ENCODE peak calls at places on chromosomes 1 and 21, in five cellular contexts. N is left ventricle myocardium inferior, S is pancreas, Z is foreskin fibroblast, J is GM06990. K is an unnamed sample.
A peak's percentile ranks its signal among the peaks of the same experiment; 100 is the strongest.

GRCh38 chr1:31875636-31876236 is 59.9 kb upstream of the SPOCD1 start:
- DNase-seq in N (no peak), S (no peak), Z (no peak), J (no peak), K (no peak)

GRCh38 chr1:115320368-115320767 is 17.7 kb downstream of the NGF start:
- DNase-seq in N (no peak), S (no peak), Z (no peak), J (no peak), K (no peak)

GRCh38 chr1:66335859-66336640 is 197.9 kb upstream of the SGIP1 start:
- DNase-seq in N (peak; percentile 69), S (no peak), Z (peak; percentile 48), J (peak; percentile 86), K (no peak)

GRCh38 chr1:71054791-71055190 is 7.2 kb upstream of the PTGER3 start:
- DNase-seq in N (no peak), S (no peak), Z (peak; percentile 15), J (no peak), K (no peak)

GRCh38 chr1:17239420-17239819 is 9.5 kb upstream of the PADI3 start:
- DNase-seq in N (no peak), S (no peak), Z (peak; percentile 95), J (peak; percentile 73), K (peak; percentile 93)

GRCh38 chr1:231639819-231640218 is 13.2 kb downstream of the DISC1 start:
- DNase-seq in N (no peak), S (no peak), Z (peak; percentile 77), J (no peak), K (no peak)

GRCh38 chr1:18949689-18950414 is 6.6 kb downstream of the IFFO2 start:
- DNase-seq in N (no peak), S (no peak), Z (peak; percentile 72), J (peak; percentile 47), K (no peak)

GRCh38 chr1:201353186-201353940 is 24.1 kb downstream of the TNNT2 start:
- DNase-seq in N (peak; percentile 12), S (no peak), Z (no peak), J (no peak), K (no peak)

GRCh38 chr1:168470821-168471473 is 72.8 kb downstream of the XCL2 start:
- DNase-seq in N (no peak), S (no peak), Z (peak; percentile 94), J (no peak), K (peak; percentile 92)

GRCh38 chr1:181972256-181972655 is 89.3 kb downstream of the ZNF648 start:
- DNase-seq in N (no peak), S (no peak), Z (no peak), J (no peak), K (no peak)

GRCh38 chr1:69319287-69319686 is 248.4 kb upstream of the LRRC7 start:
- DNase-seq in N (no peak), S (no peak), Z (no peak), J (no peak), K (no peak)

GRCh38 chr1:170765712-170766330 is 101.9 kb downstream of the PRRX1 start:
- DNase-seq in N (no peak), S (no peak), Z (peak; percentile 70), J (no peak), K (no peak)
- TF ChIP-seq CTCF in N (peak; percentile 73), S (peak; percentile 22), Z (peak; percentile 46), J (peak; percentile 28), K (peak; percentile 44)

GRCh38 chr1:101283443-101283842 is 46.6 kb downstream of the S1PR1 start:
- DNase-seq in N (no peak), S (no peak), Z (no peak), J (no peak), K (no peak)

GRCh38 chr1:101282314-101283087 is 45.7 kb downstream of the S1PR1 start:
- DNase-seq in N (no peak), S (no peak), Z (peak; percentile 64), J (no peak), K (no peak)

GRCh38 chr1:101284622-101285218 is 47.9 kb downstream of the S1PR1 start:
- DNase-seq in N (no peak), S (no peak), Z (no peak), J (no peak), K (no peak)

GRCh38 chr1:101285922-101286568 is 49.2 kb downstream of the S1PR1 start:
- DNase-seq in N (no peak), S (no peak), Z (no peak), J (no peak), K (no peak)

GRCh38 chr1:101284021-101284420 is 47.2 kb downstream of the S1PR1 start:
- DNase-seq in N (no peak), S (no peak), Z (no peak), J (no peak), K (no peak)
- H3K4me3 ChIP-seq in N (no peak overlapping the region), S (no peak overlapping the region), Z (no peak overlapping the region), J (no peak overlapping the region), K (no peak overlapping the region)

GRCh38 chr1:42737257-42737656 is 2.8 kb downstream of the CLDN19 start:
- DNase-seq in N (no peak), S (peak; percentile 87), Z (no peak), J (peak; percentile 29), K (no peak)
- TF ChIP-seq CTCF in N (no peak), S (no peak), Z (no peak), J (peak; percentile 36), K (no peak)

GRCh38 chr21:45309069-45309521 is 21.4 kb upstream of the POFUT2 start:
- DNase-seq in N (peak; percentile 77), S (peak; percentile 66), Z (peak; percentile 51), J (no peak), K (no peak)

GRCh38 chr21:45309541-45310381 is 22.1 kb upstream of the POFUT2 start:
- DNase-seq in N (peak; percentile 29), S (peak; percentile 42), Z (no peak), J (no peak), K (no peak)

GRCh38 chr21:45306453-45306831 is 18.7 kb upstream of the POFUT2 start:
- DNase-seq in N (no peak), S (peak; percentile 60), Z (no peak), J (no peak), K (no peak)

GRCh38 chr21:45306832-45307571 is 19.3 kb upstream of the POFUT2 start:
- DNase-seq in N (peak; percentile 86), S (peak; percentile 88), Z (peak; percentile 75), J (no peak), K (no peak)

DNA sequence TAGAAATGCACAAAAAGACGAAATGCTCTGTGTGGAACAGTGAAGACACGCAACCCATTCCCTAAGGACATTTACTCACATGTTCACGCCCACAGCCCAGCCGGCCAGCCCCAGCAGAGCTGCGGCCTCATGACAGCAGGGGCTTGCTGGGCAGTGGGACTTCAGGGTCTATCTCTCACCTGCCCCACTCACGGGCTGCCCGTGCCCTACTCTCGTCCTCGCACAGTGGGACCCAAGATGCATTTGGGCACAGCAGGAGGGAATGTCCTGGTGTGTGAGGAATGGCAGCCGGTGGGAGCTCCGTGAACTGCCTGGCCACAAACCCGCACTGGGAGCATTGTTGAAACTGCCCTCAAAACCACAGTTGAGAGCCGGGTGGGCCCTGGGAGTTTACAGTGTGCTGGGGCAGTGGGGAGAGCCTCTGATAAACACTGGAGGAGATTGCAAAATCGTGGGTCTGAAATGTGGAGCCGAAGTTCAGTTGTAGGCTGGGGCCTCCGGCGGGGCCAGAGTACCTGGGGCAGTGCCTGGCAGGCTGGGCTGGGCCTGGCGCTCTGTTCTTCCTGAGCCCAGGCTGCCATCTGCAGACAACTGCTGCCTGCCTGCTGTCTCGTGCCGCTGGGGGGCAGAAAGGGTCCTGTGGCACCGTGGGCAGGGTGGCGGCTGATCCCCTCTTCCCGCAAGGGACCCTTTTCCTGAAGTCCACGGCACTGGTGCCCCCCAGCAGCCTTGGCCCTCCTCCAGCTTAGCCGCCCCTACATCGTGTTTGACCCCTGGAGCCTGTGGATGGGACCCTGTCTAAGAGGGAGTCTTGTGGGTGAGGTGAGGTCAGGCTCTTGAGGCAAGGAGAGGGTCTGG is 20.7 kb upstream of the POFUT2 start:
- DNase-seq in N (peak; percentile 32), S (peak; percentile 59), Z (peak; percentile 56), J (no peak), K (no peak)
- H3K4me3 ChIP-seq in N (no peak overlapping the region), S (no peak overlapping the region), Z (no peak overlapping the region), J (no peak overlapping the region), K (no peak overlapping the region)